ENCODE peak calls at places on chromosome 12, in eight cellular contexts. U, J, M, E, G, X, Z and F are unnamed samples.

GRCh38 chr12:96371787-96372699 is 28.2 kb downstream of the CDK17 start:
- DNase-seq in U (no peak), J (no peak), M (no peak), E (no peak), G (no peak), X (no peak), Z (no peak), F (peak; percentile 18)

GRCh38 chr12:107903377-107904061 is 129.0 kb downstream of the ASCL4 start:
- DNase-seq in U (no peak), J (peak; percentile 40), M (peak; percentile 94), E (no peak), G (peak; percentile 88), X (no peak), Z (peak; percentile 93), F (peak; percentile 91)

GRCh38 chr12:27970391-27970980 is 2.0 kb downstream of the PTHLH start:
- DNase-seq in U (no peak), J (no peak), M (no peak), E (peak; percentile 31), G (peak; percentile 79), X (no peak), Z (peak; percentile 69), F (peak; percentile 58)

GRCh38 chr12:114026805-114027204 is 60.7 kb upstream of the RBM19 start:
- DNase-seq in U (no peak), J (no peak), M (no peak), E (no peak), G (no peak), X (no peak), Z (no peak), F (no peak)

GRCh38 chr12:12794686-12795085 is 9.2 kb downstream of the APOLD1 start:
- DNase-seq in U (no peak), J (no peak), M (no peak), E (no peak), G (no peak), X (no peak), Z (no peak), F (no peak)

GRCh38 chr12:6266431-6267006 is 44.0 kb upstream of the PLEKHG6 start:
- DNase-seq in U (no peak), J (no peak), M (no peak), E (no peak), G (no peak), X (no peak), Z (no peak), F (no peak)

GRCh38 chr12:100213016-100213891 is 12.6 kb downstream of the ACTR6 start:
- DNase-seq in U (peak; percentile 52), J (no peak), M (no peak), E (no peak), G (no peak), X (no peak), Z (no peak), F (no peak)

GRCh38 chr12:108004368-108004767 is 124.7 kb upstream of the WSCD2 start:
- DNase-seq in U (no peak), J (no peak), M (peak; percentile 14), E (no peak), G (no peak), X (no peak), Z (no peak), F (peak; percentile 74)

GRCh38 chr12:110776410-110776809 is 33.7 kb upstream of the PPP1CC start:
- DNase-seq in U (no peak), J (peak; percentile 96), M (no peak), E (no peak), G (no peak), X (no peak), Z (no peak), F (no peak)

GRCh38 chr12:107514887-107515445 is 170.6 kb upstream of the PWP1 start:
- DNase-seq in U (peak; percentile 46), J (no peak), M (no peak), E (no peak), G (no peak), X (no peak), Z (no peak), F (no peak)

GRCh38 chr12:38386238-38386985 is 69.8 kb downstream of the ALG10B start:
- DNase-seq in U (no peak), J (no peak), M (no peak), E (no peak), G (no peak), X (no peak), Z (no peak), F (no peak)

GRCh38 chr12:119869720-119870119 is 7.4 kb downstream of the CIT start:
- DNase-seq in U (no peak), J (no peak), M (peak; percentile 18), E (peak; percentile 52), G (no peak), X (peak; percentile 12), Z (no peak), F (no peak)

GRCh38 chr12:91396296-91396695 is 213.7 kb upstream of the DCN start:
- DNase-seq in U (no peak), J (no peak), M (no peak), E (no peak), G (no peak), X (no peak), Z (no peak), F (no peak)

GRCh38 chr12:62536546-62536945 is 69.9 kb downstream of the MON2 start:
- DNase-seq in U (no peak), J (no peak), M (no peak), E (no peak), G (no peak), X (no peak), Z (no peak), F (no peak)

GRCh38 chr12:62533087-62533754 is 66.6 kb downstream of the MON2 start:
- DNase-seq in U (peak; percentile 4), J (no peak), M (no peak), E (no peak), G (no peak), X (no peak), Z (no peak), F (no peak)

GRCh38 chr12:62540354-62540753 is 73.7 kb downstream of the MON2 start:
- DNase-seq in U (no peak), J (no peak), M (no peak), E (no peak), G (no peak), X (no peak), Z (no peak), F (no peak)

GRCh38 chr12:62533755-62534107 is 67.1 kb downstream of the MON2 start:
- DNase-seq in U (no peak), J (no peak), M (no peak), E (no peak), G (no peak), X (no peak), Z (no peak), F (no peak)

DNA sequence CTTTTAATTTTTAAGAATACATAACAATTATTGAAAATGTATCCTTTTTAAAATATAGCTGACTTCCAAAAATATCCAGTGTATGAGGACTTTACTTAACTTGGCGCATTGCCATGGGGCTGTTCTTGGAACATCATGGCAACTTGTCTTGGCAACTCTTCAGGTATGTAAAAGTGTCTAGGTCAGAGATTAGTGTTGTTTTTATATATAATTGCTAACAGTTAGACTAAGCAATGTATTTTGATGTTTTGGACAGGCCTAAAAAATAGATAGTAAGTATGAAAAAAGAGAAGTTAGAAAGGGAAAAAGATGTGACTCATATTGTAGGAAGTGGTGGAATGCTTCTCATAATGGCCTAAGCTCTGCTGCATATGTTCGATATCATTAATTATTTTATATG is 70.9 kb downstream of the MON2 start:
- DNase-seq in U (no peak), J (no peak), M (peak; percentile 19), E (peak; percentile 78), G (no peak), X (no peak), Z (no peak), F (no peak)
- H3K4me2 ChIP-seq in U (no peak overlapping the region), J (no peak overlapping the region), M (no peak overlapping the region), E (peak overlapping the region; percentile 29), G (peak overlapping the region; percentile 16), X (no peak overlapping the region), Z (no peak overlapping the region), F (no peak overlapping the region)

DNA sequence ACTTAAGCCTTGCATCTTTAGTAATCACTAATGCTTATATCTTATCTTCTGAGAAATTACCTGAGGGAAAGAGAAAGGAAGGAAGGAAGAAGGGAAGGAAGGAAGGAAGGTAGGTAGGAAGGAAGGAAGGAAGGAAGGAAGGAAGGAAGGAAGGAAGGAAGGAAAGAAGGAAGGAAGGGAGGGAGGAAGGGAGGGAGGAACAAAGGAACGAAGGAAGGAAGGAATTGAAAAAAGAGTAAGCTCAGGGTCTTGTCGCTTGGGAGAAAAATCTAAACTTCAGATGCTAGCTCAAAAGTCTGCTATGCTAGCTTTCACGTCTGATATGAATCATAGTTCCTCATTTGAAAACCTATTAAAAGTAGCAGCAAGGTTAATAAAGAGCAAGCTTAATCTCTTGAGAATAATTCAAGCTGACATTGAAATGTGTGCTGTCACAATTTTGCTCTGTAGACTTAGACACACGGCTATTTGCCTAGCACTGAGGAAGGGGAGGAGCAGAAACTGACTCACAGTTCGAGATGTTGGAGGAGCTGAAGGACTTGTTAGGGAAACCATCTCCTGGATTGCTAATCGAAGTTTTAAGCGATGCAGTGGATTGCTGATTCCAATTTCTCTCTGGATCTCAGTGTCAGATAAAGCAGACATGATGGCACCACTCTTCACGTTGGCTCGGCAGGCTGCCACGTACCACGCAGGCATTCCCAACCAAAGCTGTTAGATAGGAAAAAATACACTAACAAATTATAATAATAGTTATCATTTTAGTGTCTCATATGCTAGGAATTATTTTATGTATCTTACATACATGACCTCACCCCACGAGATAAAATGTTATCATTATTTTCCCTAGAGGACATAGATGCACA is 216.7 kb downstream of the ACSS3 start:
- DNase-seq in U (no peak), J (no peak), M (no peak), E (no peak), G (no peak), X (no peak), Z (no peak), F (no peak)
- TF ChIP-seq POLR2AphosphoS5 in U (no peak), J (no peak), M (no peak), E (no peak), G (no peak), X (no peak), Z (no peak), F (no peak)

GRCh38 chr12:31582155-31582554 is 8.8 kb downstream of the DENND5B start:
- DNase-seq in U (no peak), J (no peak), M (no peak), E (no peak), G (no peak), X (no peak), Z (no peak), F (no peak)
- H3K4me2 ChIP-seq in U (no peak overlapping the region), J (no peak overlapping the region), M (no peak overlapping the region), E (no peak overlapping the region), G (no peak overlapping the region), X (no peak overlapping the region), Z (no peak overlapping the region), F (no peak overlapping the region)

GRCh38 chr12:131941987-131942341 is 7.8 kb upstream of the EP400 start:
- DNase-seq in U (no peak), J (no peak), M (no peak), E (no peak), G (no peak), X (no peak), Z (no peak), F (no peak)

GRCh38 chr12:131940121-131940520 is 9.6 kb upstream of the EP400 start:
- DNase-seq in U (no peak), J (no peak), M (no peak), E (no peak), G (no peak), X (no peak), Z (no peak), F (no peak)

GRCh38 chr12:131938082-131938481 is 9.0 kb downstream of the PUS1 start:
- DNase-seq in U (no peak), J (no peak), M (no peak), E (no peak), G (no peak), X (no peak), Z (no peak), F (no peak)

GRCh38 chr12:131941116-131941986 is 8.4 kb upstream of the EP400 start:
- DNase-seq in U (no peak), J (no peak), M (no peak), E (no peak), G (no peak), X (no peak), Z (no peak), F (no peak)

GRCh38 chr12:131939007-131939406 is 9.9 kb downstream of the PUS1 start:
- DNase-seq in U (no peak), J (no peak), M (no peak), E (no peak), G (no peak), X (no peak), Z (no peak), F (no peak)
- TF ChIP-seq POLR2AphosphoS5 in U (no peak), J (no peak), M (no peak), E (no peak), G (no peak), X (no peak), Z (peak; percentile 28), F (no peak)